ENCODE peak calls at places on chromosomes 11 and 22, in seven cellular contexts. U, Q, M, C, O, X and Y are unnamed samples.

GRCh38 chr11:114077482-114078305 is 18.2 kb downstream of the ZBTB16 start:
- DNase-seq in U (no peak), Q (no peak), M (no peak), C (no peak), O (no peak), X (no peak), Y (no peak)

GRCh38 chr11:82229346-82229745 is 504.3 kb downstream of the FAM181B start:
- DNase-seq in U (peak), Q (no peak), M (no peak), C (no peak), O (no peak), X (no peak), Y (peak)

GRCh38 chr11:77873345-77873744 is 52.4 kb downstream of the AAMDC start:
- DNase-seq in U (no peak), Q (no peak), M (no peak), C (no peak), O (no peak), X (no peak), Y (no peak)

GRCh38 chr11:34859496-34859895 is 56.7 kb downstream of the APIP start:
- DNase-seq in U (no peak), Q (no peak), M (no peak), C (no peak), O (no peak), X (no peak), Y (no peak)

GRCh38 chr11:92867913-92868619 is 101.4 kb upstream of the MTNR1B start:
- DNase-seq in U (no peak), Q (no peak), M (no peak), C (no peak), O (no peak), X (no peak), Y (no peak)

GRCh38 chr11:61413496-61413895 is 16.3 kb downstream of the CPSF7 start:
- DNase-seq in U (peak), Q (no peak), M (no peak), C (peak), O (no peak), X (no peak), Y (no peak)

GRCh38 chr22:24175160-24175808 is 6.0 kb upstream of the SUSD2 start:
- DNase-seq in U (peak), Q (peak), M (peak), C (peak), O (peak), X (peak), Y (peak)

GRCh38 chr11:115539844-115540243 is 35.6 kb upstream of the CADM1 start:
- DNase-seq in U (no peak), Q (no peak), M (no peak), C (no peak), O (no peak), X (no peak), Y (no peak)

GRCh38 chr11:104043678-104044239 is 7.3 kb downstream of the DDI1 start:
- DNase-seq in U (peak), Q (no peak), M (no peak), C (no peak), O (no peak), X (no peak), Y (no peak)

GRCh38 chr11:15662285-15662684 is 547.6 kb downstream of the INSC start:
- DNase-seq in U (no peak), Q (no peak), M (no peak), C (no peak), O (no peak), X (no peak), Y (no peak)

GRCh38 chr11:63212742-63213141 is 30.7 kb downstream of the SLC22A25 start:
- DNase-seq in U (peak), Q (no peak), M (no peak), C (no peak), O (no peak), X (no peak), Y (no peak)

GRCh38 chr11:32071811-32072210 is 19.1 kb upstream of the RCN1 start:
- DNase-seq in U (peak), Q (no peak), M (no peak), C (no peak), O (no peak), X (no peak), Y (no peak)

GRCh38 chr22:46290121-46290842 is 6.4 kb upstream of the GTSE1 start:
- DNase-seq in U (no peak), Q (peak), M (no peak), C (no peak), O (no peak), X (no peak), Y (no peak)

GRCh38 chr11:118530683-118531596 is at the start of gene TMEM25:
- DNase-seq in U (peak), Q (peak), M (peak), C (peak), O (peak), X (peak), Y (peak)

GRCh38 chr11:44809283-44809682 is 82.5 kb downstream of the TSPAN18 start:
- DNase-seq in U (no peak), Q (no peak), M (no peak), C (no peak), O (no peak), X (no peak), Y (no peak)

GRCh38 chr11:114586797-114587196 is 8.8 kb downstream of the NXPE4 start:
- DNase-seq in U (peak), Q (no peak), M (no peak), C (no peak), O (no peak), X (no peak), Y (no peak)

GRCh38 chr11:67032830-67033555 is 10.1 kb downstream of the SYT12 start:
- DNase-seq in U (peak), Q (no peak), M (no peak), C (peak), O (no peak), X (no peak), Y (no peak)

GRCh38 chr22:47159592-47159991 is 397.1 kb downstream of the TBC1D22A start:
- DNase-seq in U (no peak), Q (no peak), M (no peak), C (no peak), O (no peak), X (no peak), Y (no peak)

GRCh38 chr22:42301072-42301741 is 30.8 kb upstream of the TCF20 start:
- DNase-seq in U (no peak), Q (no peak), M (no peak), C (no peak), O (no peak), X (no peak), Y (no peak)

GRCh38 chr11:47071871-47072270 is 104.8 kb downstream of the ARFGAP2 start:
- DNase-seq in U (peak), Q (no peak), M (no peak), C (no peak), O (peak), X (no peak), Y (no peak)

GRCh38 chr22:24161485-24161884 is 19.8 kb upstream of the SUSD2 start:
- DNase-seq in U (no peak), Q (no peak), M (no peak), C (no peak), O (no peak), X (no peak), Y (no peak)

GRCh38 chr11:20112291-20113146 is 47.8 kb downstream of the DBX1 start:
- DNase-seq in U (peak), Q (peak), M (peak), C (peak), O (peak), X (peak), Y (no peak)

GRCh38 chr11:57761301-57762234 is at the start of gene CTNND1:
- DNase-seq in U (peak), Q (peak), M (peak), C (peak), O (peak), X (peak), Y (peak)

GRCh38 chr11:57764527-57764926 is 2.9 kb downstream of the CTNND1 start:
- DNase-seq in U (no peak), Q (no peak), M (no peak), C (no peak), O (no peak), X (no peak), Y (no peak)

GRCh38 chr11:57763568-57763967 is 2.0 kb downstream of the CTNND1 start:
- DNase-seq in U (peak), Q (no peak), M (no peak), C (no peak), O (peak), X (no peak), Y (no peak)

GRCh38 chr11:57762235-57762866 is 749 bp downstream of the CTNND1 start:
- DNase-seq in U (no peak), Q (no peak), M (no peak), C (no peak), O (peak), X (no peak), Y (no peak)

DNA sequence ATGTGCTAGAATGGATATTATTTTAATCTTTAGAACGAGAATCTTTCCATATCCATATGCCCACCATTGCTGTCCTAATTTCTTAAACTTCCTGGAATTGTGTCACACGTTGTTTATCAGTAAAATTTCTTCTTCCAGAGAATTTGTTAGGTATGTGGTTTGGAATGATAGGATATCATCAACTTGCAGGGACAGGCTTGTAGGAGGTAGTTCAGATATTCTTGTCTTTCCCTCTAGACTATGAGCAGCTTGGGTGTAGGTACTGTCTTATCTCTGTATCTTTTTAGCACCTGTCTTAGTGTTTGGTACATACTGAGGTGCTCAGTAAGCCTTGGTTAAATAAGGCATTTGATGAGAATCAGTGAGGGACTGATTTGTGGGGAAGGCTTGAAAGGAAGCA is 3.4 kb downstream of the CTNND1 start:
- DNase-seq in U (no peak), Q (no peak), M (no peak), C (no peak), O (no peak), X (no peak), Y (no peak)
- H3K4me3 ChIP-seq in U (peak), Q (peak), M (peak), C (peak), O (peak), X (peak), Y (no peak)

DNA sequence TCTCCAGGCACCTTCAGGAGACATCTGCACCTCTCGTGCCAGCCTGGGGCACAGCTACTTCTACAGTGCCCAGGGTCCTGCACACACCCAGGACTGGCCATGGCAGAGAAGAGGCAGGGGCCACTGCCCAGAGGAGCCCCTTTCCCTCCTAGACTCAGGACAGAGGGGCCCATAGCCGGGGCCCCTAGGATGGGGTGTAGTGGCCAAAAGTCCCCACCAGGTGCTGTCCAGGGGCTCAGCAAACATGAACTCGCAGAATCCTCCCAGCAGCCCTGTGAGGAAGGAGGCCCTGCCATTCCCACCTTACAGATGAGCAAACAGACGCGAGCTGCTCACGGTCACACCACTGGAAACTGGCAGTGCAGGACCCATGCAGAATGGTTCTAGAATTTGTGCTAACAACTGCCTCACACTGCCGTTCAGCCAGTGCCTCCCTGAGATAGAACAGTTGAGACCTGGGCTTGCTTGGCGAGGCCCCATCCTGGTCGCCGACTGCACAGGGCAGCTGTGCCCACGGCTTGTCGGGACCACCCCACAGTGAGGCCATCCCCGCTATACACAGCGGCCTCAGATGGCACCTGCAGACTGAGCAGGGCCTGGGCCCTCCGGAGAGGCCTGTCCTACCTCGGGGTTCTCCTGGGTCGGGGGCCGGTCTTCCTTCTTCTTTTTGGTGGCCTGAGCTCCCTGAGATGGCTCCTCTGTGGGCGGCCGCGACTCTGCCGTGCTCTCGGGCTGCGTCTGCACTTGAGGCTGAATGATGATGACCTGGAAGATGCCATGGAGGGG is 96.4 kb downstream of the PHF21B start:
- DNase-seq in U (no peak), Q (no peak), M (no peak), C (no peak), O (no peak), X (no peak), Y (no peak)
- TF ChIP-seq CTCF in U (no peak), Q (no peak), M (no peak), C (no peak), O (no peak), X (no peak), Y (no peak)

GRCh38 chr11:72038491-72038890 is 39.8 kb downstream of the IL18BP start:
- DNase-seq in U (peak), Q (peak), M (no peak), C (peak), O (peak), X (no peak), Y (no peak)
- H3K4me3 ChIP-seq in U (peak), Q (peak), M (peak), C (peak), O (peak), X (peak), Y (peak)

DNA sequence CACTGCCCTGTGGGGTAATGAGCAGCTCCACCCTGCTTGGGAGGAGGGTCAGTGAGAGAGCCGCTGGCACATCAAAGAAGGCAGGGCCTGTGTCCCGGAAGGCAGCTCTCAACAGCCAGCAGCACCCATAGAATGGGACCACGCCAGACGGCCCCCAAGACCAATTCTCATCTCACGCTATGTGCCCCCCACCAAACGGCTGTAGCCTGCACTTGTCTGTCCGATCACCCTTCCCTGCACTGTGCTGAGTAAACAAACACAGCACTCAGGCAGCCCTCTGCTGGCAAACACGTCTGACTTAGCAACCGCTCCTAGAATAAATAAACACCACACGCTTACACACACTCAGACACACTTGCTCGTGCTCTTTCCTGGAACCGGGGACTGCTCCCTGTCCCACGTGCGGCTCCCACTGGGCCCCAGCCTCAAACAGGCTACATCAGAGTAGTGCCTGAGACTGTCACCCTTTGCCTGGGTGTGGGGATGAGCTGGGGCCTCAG is 53.2 kb upstream of the CDON start:
- DNase-seq in U (peak), Q (peak), M (no peak), C (peak), O (peak), X (peak), Y (no peak)
- TF ChIP-seq CTCF in U (peak), Q (peak), M (no peak), C (no peak), O (no peak), X (no peak), Y (no peak)

GRCh38 chr11:68375337-68375736 is 62.9 kb downstream of the LRP5 start:
- DNase-seq in U (no peak), Q (no peak), M (peak), C (no peak), O (no peak), X (no peak), Y (no peak)

GRCh38 chr11:68372625-68373024 is 60.2 kb downstream of the LRP5 start:
- DNase-seq in U (no peak), Q (no peak), M (peak), C (no peak), O (no peak), X (peak), Y (no peak)

GRCh38 chr11:68373810-68374501 is 61.6 kb downstream of the LRP5 start:
- DNase-seq in U (peak), Q (peak), M (peak), C (no peak), O (no peak), X (peak), Y (no peak)

GRCh38 chr11:68373189-68373809 is 60.9 kb downstream of the LRP5 start:
- DNase-seq in U (peak), Q (peak), M (peak), C (peak), O (no peak), X (no peak), Y (no peak)

DNA sequence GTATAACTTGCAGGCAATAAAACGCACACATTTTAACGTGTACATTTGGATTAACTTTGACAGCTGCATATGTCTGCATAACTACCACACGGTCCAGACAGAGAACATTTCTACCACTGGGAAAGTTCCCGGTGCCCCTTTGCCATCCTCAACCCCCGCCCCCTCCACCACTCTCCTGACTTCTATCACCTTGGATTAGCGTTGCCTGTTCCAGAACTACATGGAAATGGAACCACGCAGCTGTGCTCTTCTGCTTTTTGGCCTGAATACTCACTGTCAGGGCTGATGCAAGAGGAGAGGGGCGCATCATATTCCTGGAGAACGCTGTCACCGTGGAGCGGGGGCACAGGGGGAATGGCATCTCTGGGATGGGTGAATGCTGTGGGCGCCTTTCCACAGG is 62.1 kb downstream of the LRP5 start:
- DNase-seq in U (no peak), Q (no peak), M (no peak), C (no peak), O (no peak), X (no peak), Y (no peak)
- H3K4me3 ChIP-seq in U (no peak), Q (peak), M (peak), C (no peak), O (peak), X (no peak), Y (no peak)

GRCh38 chr22:39654959-39655579 is 84.5 kb downstream of the CACNA1I start:
- DNase-seq in U (no peak), Q (no peak), M (no peak), C (no peak), O (no peak), X (no peak), Y (no peak)
- TF ChIP-seq CTCF in U (no peak), Q (no peak), M (no peak), C (no peak), O (no peak), X (no peak), Y (peak)

DNA sequence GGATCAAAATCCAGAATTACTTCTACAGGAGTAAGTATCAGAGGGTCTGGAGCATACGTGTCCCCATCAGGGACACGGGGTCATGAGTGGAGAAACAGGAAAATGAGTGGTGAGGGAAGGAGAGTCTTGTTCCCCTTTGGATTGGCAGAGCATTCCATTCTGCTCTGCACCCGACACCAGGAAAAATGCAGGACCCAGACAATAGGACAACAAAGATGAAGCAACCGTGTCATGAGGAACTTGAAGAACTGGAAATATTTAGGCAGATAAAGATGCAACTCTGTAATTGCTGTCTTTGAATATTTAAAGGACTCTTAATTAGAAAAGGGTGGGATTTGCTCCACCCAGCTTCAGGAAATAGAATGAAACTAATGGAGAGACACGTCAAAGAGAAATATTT is 89.0 kb upstream of the BLID start:
- DNase-seq in U (peak), Q (no peak), M (no peak), C (no peak), O (no peak), X (no peak), Y (no peak)
- H3K4me3 ChIP-seq in U (peak), Q (no peak), M (no peak), C (no peak), O (no peak), X (no peak), Y (no peak)

GRCh38 chr11:1293619-1294015 is 15.8 kb downstream of the TOLLIP start:
- DNase-seq in U (no peak), Q (no peak), M (peak), C (peak), O (peak), X (peak), Y (no peak)
- TF ChIP-seq CTCF in U (no peak), Q (peak), M (no peak), C (no peak), O (no peak), X (peak), Y (peak)

GRCh38 chr11:120715239-120715638 is 203.7 kb downstream of the GRIK4 start:
- DNase-seq in U (peak), Q (no peak), M (no peak), C (no peak), O (no peak), X (no peak), Y (no peak)
- H3K4me3 ChIP-seq in U (no peak), Q (peak), M (no peak), C (no peak), O (peak), X (no peak), Y (peak)